ENCODE peak calls at places on chromosomes 5 and 9, in ten cellular contexts. H is tibial artery, Z is cardiac muscle cell, M is right lobe of liver, S is fibroblast of lung, F is hepatocyte, A is colonic mucosa, G is mesenchymal stem cell, N is Karpas-422, B is IMR-90. U is an unnamed sample. For H3K27me3 and H3K4me1, the result is how much of the 10 kb centered on the place peaks cover.

GRCh38 chr9:107394264-107394663 is 95.3 kb downstream of the KLF4 start:
- DNase-seq in H (no peak), B (no peak), N (no peak), A (no peak), M (no peak), Z (no peak), S (no peak), F (no peak), G (no peak), U (no peak)

GRCh38 chr5:72246954-72247442 is 73.0 kb downstream of the MRPS27 start:
- DNase-seq in H (no peak), N (no peak), S (peak), F (no peak), A (no peak), Z (no peak), B (peak), M (no peak), G (peak), U (no peak)

GRCh38 chr9:38622083-38622674 is 1.8 kb upstream of the ANKRD18A start:
- DNase-seq in S (no peak), B (no peak), G (peak), M (peak), H (no peak), Z (peak), F (peak), A (peak), N (no peak), U (no peak)

GRCh38 chr9:137485343-137486140 is 26.4 kb upstream of the NSMF start:
- DNase-seq in A (no peak), S (no peak), Z (no peak), B (no peak), G (no peak), N (no peak), F (no peak), H (no peak), M (no peak), U (no peak)

GRCh38 chr5:146015001-146015400 is 78.6 kb downstream of the SH3RF2 start:
- DNase-seq in Z (no peak), S (no peak), B (no peak), H (no peak), G (no peak), F (no peak), M (no peak), N (no peak), A (no peak), U (no peak)

GRCh38 chr5:132369471-132370240 is at the start of gene SLC22A5:
- DNase-seq in G (peak), S (peak), B (peak), N (peak), A (peak), M (peak), Z (peak), H (peak), F (peak), U (peak)

GRCh38 chr9:86926130-86926529 is 21.2 kb downstream of the GAS1 start:
- DNase-seq in A (no peak), M (no peak), H (no peak), N (no peak), B (peak), F (no peak), G (no peak), S (no peak), Z (no peak), U (no peak)

GRCh38 chr9:37364751-37365360 is 57.6 kb upstream of the GRHPR start:
- DNase-seq in S (no peak), G (no peak), A (no peak), H (no peak), F (no peak), N (peak), M (no peak), B (no peak), Z (no peak), U (no peak)

GRCh38 chr5:181200816-181201215 is 4.2 kb downstream of the TRIM7 start:
- DNase-seq in A (no peak), N (peak), F (no peak), S (no peak), G (no peak), B (no peak), M (no peak), Z (no peak), H (no peak), U (no peak)

GRCh38 chr5:11319851-11320580 is 559.0 kb upstream of the DAP start:
- DNase-seq in G (peak), M (no peak), N (no peak), B (peak), F (peak), S (peak), A (no peak), Z (no peak), H (no peak), U (no peak)

GRCh38 chr5:53169933-53170332 is 60.4 kb upstream of the MOCS2 start:
- DNase-seq in H (no peak), B (no peak), F (no peak), A (no peak), G (no peak), S (no peak), Z (no peak), N (no peak), M (no peak), U (no peak)

GRCh38 chr5:124176692-124177091 is 569.7 kb downstream of the ZNF608 start:
- DNase-seq in S (no peak), M (no peak), A (no peak), Z (no peak), B (no peak), G (no peak), F (no peak), N (peak), H (peak), U (peak)

GRCh38 chr5:32274548-32275420 is 38.0 kb downstream of the MTMR12 start:
- DNase-seq in S (no peak), G (peak), B (peak), N (no peak), F (no peak), H (no peak), M (no peak), A (no peak), Z (no peak), U (no peak)

GRCh38 chr9:114427644-114428043 is 39.9 kb upstream of the AKNA start:
- DNase-seq in H (no peak), F (no peak), Z (no peak), A (no peak), B (no peak), S (no peak), N (no peak), G (no peak), M (no peak), U (no peak)

DNA sequence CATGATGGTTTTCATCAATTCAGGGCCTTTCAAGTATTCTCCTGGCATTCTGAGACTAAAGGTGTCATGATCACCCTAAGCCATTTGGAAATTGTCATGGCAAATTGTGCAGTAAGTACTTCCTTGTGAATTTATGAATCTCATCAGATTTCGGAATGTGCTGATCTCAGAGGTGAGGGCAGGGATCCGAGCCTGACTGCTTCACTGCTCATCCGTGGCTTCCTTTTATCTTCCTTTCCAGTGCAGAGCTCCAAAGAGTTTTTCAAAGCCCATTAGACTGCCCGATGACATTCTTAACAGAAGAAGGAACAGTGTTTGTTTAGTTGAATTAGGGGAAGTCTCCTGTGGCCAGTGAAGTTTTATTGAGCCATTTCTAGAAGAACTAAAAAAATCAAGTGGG is 182.8 kb upstream of the GDNF start:
- DNase-seq in Z (no peak), N (no peak), M (no peak), H (no peak), B (no peak), S (no peak), A (no peak), F (no peak), G (no peak), U (no peak)
- H3K27me3 ChIP-seq in Z (under half), N (under half), M (under half), H (under half), B (under half), S (under half), A (under half), F (under half), G (half or more), U (under half)

GRCh38 chr5:177542816-177543472 is 11.4 kb downstream of the FAM193B start:
- DNase-seq in Z (no peak), H (no peak), G (no peak), F (no peak), M (no peak), S (no peak), B (no peak), N (no peak), A (no peak), U (no peak)
- H3K4me1 ChIP-seq in Z (under half), H (half or more), G (under half), F (under half), M (under half), S (under half), B (under half), N (under half), A (under half), U (half or more)

DNA sequence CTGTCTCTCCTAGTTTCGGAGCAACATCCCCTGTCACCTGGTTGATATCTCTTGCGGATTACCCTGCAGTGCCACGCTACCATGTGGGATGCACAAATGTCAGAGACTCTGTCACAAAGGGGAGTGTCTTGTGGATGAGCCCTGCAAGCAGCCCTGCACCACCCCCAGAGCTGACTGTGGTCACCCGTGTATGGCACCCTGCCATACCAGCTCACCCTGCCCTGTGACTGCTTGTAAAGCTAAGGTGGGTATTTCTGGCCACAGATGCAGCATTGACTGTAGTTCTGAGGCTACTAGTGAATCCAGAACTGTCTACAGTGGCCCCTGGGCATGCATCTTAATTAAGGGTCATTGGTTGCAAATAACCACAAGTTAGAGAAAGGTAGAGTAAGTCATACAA is 50.8 kb downstream of the AQP7 start:
- DNase-seq in S (no peak), G (no peak), H (no peak), F (no peak), M (no peak), N (no peak), B (no peak), Z (no peak), A (no peak), U (no peak)
- H3K4me3 ChIP-seq in S (no peak), G (no peak), H (no peak), F (no peak), M (no peak), N (no peak), B (no peak), Z (no peak), A (no peak), U (no peak)

GRCh38 chr5:135048930-135049329 is 14.9 kb upstream of the PITX1 start:
- DNase-seq in S (no peak), H (no peak), A (no peak), Z (no peak), B (no peak), G (no peak), N (no peak), F (no peak), M (no peak), U (no peak)

GRCh38 chr5:135051399-135051798 is 17.4 kb upstream of the PITX1 start:
- DNase-seq in B (no peak), Z (no peak), F (no peak), G (no peak), N (no peak), H (no peak), S (no peak), A (no peak), M (no peak), U (no peak)

GRCh38 chr5:135048286-135048685 is 14.3 kb upstream of the PITX1 start:
- DNase-seq in A (no peak), N (no peak), S (no peak), G (no peak), M (no peak), F (no peak), B (no peak), H (no peak), Z (no peak), U (no peak)

GRCh38 chr5:135051872-135052271 is 17.8 kb upstream of the PITX1 start:
- DNase-seq in G (no peak), B (no peak), N (no peak), H (no peak), Z (no peak), A (no peak), F (peak), M (no peak), S (no peak), U (no peak)

GRCh38 chr5:135050244-135050767 is 16.3 kb upstream of the PITX1 start:
- DNase-seq in M (no peak), N (no peak), B (no peak), S (no peak), F (no peak), H (no peak), A (no peak), Z (no peak), G (no peak), U (no peak)
- H3K27me3 ChIP-seq in M (under half), N (under half), B (under half), S (under half), F (under half), H (under half), A (under half), Z (half or more), G (half or more), U (half or more)

GRCh38 chr9:130192600-130192999 is 20.4 kb downstream of the NCS1 start:
- DNase-seq in S (no peak), H (no peak), Z (no peak), A (no peak), F (no peak), M (no peak), N (no peak), B (no peak), G (no peak), U (no peak)
- H3K4me1 ChIP-seq in S (under half), H (half or more), Z (half or more), A (under half), F (under half), M (under half), N (under half), B (under half), G (half or more), U (under half)

GRCh38 chr9:15390200-15390599 is 32.5 kb upstream of the SNAPC3 start:
- DNase-seq in S (no peak), B (no peak), G (no peak), F (peak), Z (no peak), N (no peak), H (no peak), A (no peak), M (no peak), U (no peak)
- H3K4me3 ChIP-seq in S (no peak), B (no peak), G (no peak), F (no peak), Z (no peak), N (no peak), H (no peak), A (no peak), M (no peak), U (no peak)

DNA sequence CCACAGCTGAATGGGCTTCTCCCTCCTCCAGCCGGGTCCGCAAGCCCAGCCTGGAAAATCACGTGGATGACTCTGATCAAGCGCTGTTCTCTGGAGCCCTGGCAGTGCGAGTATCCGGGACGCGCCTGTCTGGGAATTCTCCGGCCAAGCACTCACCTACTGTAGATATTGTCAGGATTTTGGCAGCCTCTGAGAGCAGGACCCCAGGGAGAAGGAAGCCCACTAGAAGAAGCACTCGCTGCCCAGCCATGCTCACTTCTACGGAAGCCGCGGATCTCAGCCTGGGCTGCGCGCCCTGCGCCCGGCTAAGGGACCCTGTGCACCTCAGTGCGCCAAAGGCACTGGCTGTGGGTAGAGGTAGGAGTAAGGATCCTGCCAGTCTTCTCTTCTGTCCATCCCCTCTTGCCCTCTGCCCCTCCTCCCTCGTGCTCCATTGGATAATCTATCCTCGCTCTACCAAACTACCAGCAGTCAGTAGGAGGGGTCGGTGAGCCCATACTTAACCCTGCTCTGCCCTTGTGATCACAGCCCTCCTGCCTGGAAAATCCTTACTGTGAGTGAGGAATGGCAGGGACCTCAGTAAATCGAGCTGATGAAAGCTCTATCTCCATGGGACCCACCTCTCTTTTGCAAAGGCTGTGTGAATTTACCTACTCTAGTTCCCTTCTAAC is at the start of gene UGT3A2:
- DNase-seq in H (no peak), N (no peak), A (no peak), G (no peak), F (no peak), B (no peak), M (no peak), S (no peak), Z (peak), U (no peak)
- H3K27me3 ChIP-seq in H (under half), N (under half), A (under half), G (half or more), F (under half), B (under half), M (under half), S (under half), Z (under half), U (half or more)

DNA sequence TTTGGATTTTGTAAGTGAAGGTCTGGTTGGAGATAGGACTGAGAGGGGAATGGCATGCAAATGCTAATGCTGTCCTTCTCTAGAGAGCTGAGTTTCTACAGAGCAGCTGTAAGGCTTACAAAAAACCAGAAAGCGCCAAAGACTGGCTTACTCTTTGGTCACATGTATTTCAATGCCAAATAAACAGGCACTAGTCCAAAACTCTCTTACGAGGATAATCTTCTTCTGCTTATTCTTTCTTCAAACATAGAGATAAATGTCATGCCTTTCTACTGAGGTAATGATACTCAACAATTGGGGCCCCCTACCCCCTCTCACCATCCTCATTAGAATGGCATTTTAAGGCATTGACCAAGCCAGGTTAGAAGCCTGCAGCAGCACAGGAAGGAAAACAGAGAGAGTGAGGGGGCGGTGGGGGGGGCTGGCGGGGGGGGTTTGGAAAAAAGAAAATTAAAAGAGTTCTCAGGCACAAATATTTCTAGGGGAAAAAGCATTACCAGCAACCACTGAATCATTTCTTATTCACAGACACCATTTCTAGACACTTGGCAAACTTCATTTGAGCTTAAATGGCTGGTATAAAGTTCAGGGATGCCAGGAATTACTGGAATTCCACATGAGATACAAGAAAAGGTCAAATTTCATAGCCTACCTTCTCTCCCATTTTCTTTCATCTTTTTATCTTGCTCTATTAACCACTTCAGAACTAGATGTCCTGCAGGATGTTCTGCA is 34.0 kb downstream of the PUM3 start:
- DNase-seq in Z (peak), F (peak), N (no peak), M (no peak), G (peak), B (peak), H (no peak), S (peak), A (no peak), U (no peak)
- H3K4me1 ChIP-seq in Z (under half), F (under half), N (under half), M (under half), G (under half), B (under half), H (under half), S (under half), A (under half), U (under half)

DNA sequence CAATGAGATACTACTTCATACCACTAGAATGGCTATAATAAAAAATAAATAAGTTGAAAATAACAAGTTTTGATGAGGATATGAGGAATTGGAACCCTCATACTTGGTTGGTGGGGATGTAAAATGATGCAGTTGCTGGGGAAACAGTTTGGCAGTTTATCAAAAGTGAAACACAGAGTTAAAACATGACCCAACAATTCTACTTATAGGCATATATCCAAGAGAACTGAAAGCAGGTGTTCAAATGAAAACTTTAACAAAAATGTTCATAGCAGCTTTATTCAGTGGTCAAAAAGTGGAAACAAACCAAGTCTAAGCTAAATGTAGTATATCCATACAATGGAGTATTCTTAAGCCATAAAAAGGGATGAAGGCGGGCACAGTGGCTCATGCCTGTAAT is 13.1 kb upstream of the LHFPL2 start:
- DNase-seq in M (no peak), G (no peak), S (no peak), A (no peak), F (no peak), H (no peak), B (no peak), Z (no peak), N (no peak), U (no peak)
- H3K4me3 ChIP-seq in M (no peak), G (no peak), S (no peak), A (no peak), F (no peak), H (no peak), B (no peak), Z (no peak), N (no peak), U (no peak)

GRCh38 chr5:173243808-173244305 is 8.9 kb upstream of the NKX2-5 start:
- DNase-seq in A (no peak), F (no peak), M (peak), G (peak), S (no peak), H (no peak), N (no peak), B (no peak), Z (no peak), U (no peak)

GRCh38 chr5:173243215-173243614 is 8.2 kb upstream of the NKX2-5 start:
- DNase-seq in B (no peak), S (no peak), Z (no peak), H (no peak), A (no peak), F (no peak), N (no peak), M (no peak), G (no peak), U (no peak)

GRCh38 chr5:173242079-173242478 is 7.1 kb upstream of the NKX2-5 start:
- DNase-seq in N (no peak), B (no peak), A (no peak), S (no peak), G (no peak), H (no peak), F (no peak), M (no peak), Z (peak), U (no peak)

GRCh38 chr5:173240091-173241050 is 5.4 kb upstream of the NKX2-5 start:
- DNase-seq in G (peak), Z (peak), F (no peak), A (no peak), N (no peak), M (no peak), H (no peak), S (no peak), B (no peak), U (no peak)

DNA sequence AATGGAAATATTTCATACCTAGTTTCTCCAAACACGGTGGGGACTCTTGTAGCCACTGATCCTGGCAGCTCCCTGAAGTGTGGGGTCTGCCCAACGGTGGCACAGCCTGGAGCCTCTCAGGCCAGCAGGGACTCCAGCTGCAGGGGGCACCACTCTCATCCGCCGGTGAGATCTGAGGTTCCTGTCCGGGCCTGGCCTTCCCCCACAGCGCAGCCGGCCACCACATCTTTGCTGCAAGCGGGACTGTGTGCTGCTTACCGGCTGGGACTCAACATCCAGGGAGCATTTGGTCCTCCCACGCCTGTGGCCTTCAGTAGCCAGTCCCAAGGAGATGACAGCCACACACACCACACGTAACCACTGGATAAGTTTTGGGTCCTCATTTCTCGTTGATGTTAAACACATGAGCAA is 7.7 kb upstream of the NKX2-5 start:
- DNase-seq in B (no peak), Z (peak), G (peak), A (no peak), F (no peak), S (no peak), H (no peak), M (peak), N (no peak), U (peak)
- H3K27me3 ChIP-seq in B (half or more), Z (under half), G (half or more), A (half or more), F (half or more), S (half or more), H (under half), M (under half), N (under half), U (half or more)

U was measured in left ventricle myocardium inferior.